ENCODE peak calls at places on chromosome 20, in eight cellular contexts. S is fibroblast of the aortic adventitia, Y is Caco-2, H is AG04449, E is breast epithelium, N is brain microvascular endothelial cell, J is cardiac fibroblast, A is suprapubic skin. C is an unnamed sample.

GRCh38 chr20:35252037-35252461 is 25.6 kb downstream of the MMP24 start:
- DNase-seq in Y (no peak), A (no peak), N (no peak), E (no peak), J (no peak), H (no peak), S (no peak), C (no peak)

GRCh38 chr20:54103067-54103761 is 32.8 kb upstream of the BCAS1 start:
- DNase-seq in H (no peak), Y (peak; percentile 89), J (peak; percentile 64), A (peak; percentile 67), S (peak; percentile 65), E (no peak), N (peak; percentile 78), C (peak; percentile 68)

GRCh38 chr20:17835240-17835940 is 133.2 kb downstream of the SNX5 start:
- DNase-seq in J (peak; percentile 86), H (no peak), Y (no peak), E (peak; percentile 63), S (peak; percentile 93), A (peak; percentile 87), N (peak; percentile 77), C (peak; percentile 85)

GRCh38 chr20:3068986-3069900 is 2.2 kb upstream of the OXT start:
- DNase-seq in E (no peak), N (peak; percentile 11), Y (no peak), H (no peak), A (no peak), S (no peak), J (no peak), C (peak; percentile 46)

GRCh38 chr20:1122388-1123315 is 4.2 kb downstream of the PSMF1 start:
- DNase-seq in E (peak; percentile 33), Y (no peak), H (no peak), A (no peak), N (peak; percentile 62), J (peak; percentile 60), S (peak; percentile 49), C (peak; percentile 26)

GRCh38 chr20:17395729-17396128 is 135.4 kb downstream of the BFSP1 start:
- DNase-seq in E (no peak), Y (no peak), N (no peak), A (no peak), J (no peak), S (no peak), H (no peak), C (no peak)

GRCh38 chr20:36832791-36833190 is 43.1 kb upstream of the TLDC2 start:
- DNase-seq in N (no peak), H (no peak), E (no peak), S (no peak), A (no peak), Y (no peak), J (no peak), C (no peak)

GRCh38 chr20:8389381-8390368 is 257.6 kb downstream of the PLCB1 start:
- DNase-seq in J (peak; percentile 74), A (no peak), N (no peak), S (peak; percentile 88), H (no peak), E (no peak), Y (no peak), C (peak; percentile 47)

GRCh38 chr20:57774951-57775350 is 65.1 kb upstream of the PMEPA1 start:
- DNase-seq in E (no peak), N (no peak), A (peak; percentile 32), Y (peak; percentile 34), H (no peak), S (no peak), J (no peak), C (no peak)

GRCh38 chr20:57847104-57847503 is 137.3 kb upstream of the PMEPA1 start:
- DNase-seq in A (no peak), H (no peak), J (no peak), Y (no peak), E (no peak), N (no peak), S (no peak), C (no peak)

GRCh38 chr20:45545754-45546453 is 1.3 kb downstream of the EPPIN start:
- DNase-seq in Y (no peak), H (no peak), E (no peak), J (peak; percentile 50), S (peak; percentile 61), N (peak; percentile 0), A (no peak), C (peak; percentile 14)

GRCh38 chr20:25057234-25058050 is 497 bp downstream of the ACSS1 start:
- DNase-seq in A (peak; percentile 78), S (peak; percentile 24), Y (peak; percentile 70), N (no peak), J (peak; percentile 62), H (no peak), E (no peak), C (peak; percentile 23)

GRCh38 chr20:877814-878213 is 38.3 kb downstream of the ANGPT4 start:
- DNase-seq in S (no peak), J (no peak), E (no peak), H (no peak), A (no peak), N (no peak), Y (no peak), C (no peak)

GRCh38 chr20:35490736-35491181 is 35.4 kb downstream of the CEP250 start:
- DNase-seq in E (no peak), A (no peak), H (no peak), N (no peak), S (no peak), J (no peak), Y (no peak), C (no peak)

GRCh38 chr20:5557123-5557522 is 193.1 kb upstream of the SHLD1 start:
- DNase-seq in Y (peak; percentile 55), N (peak; percentile 65), A (no peak), S (peak; percentile 36), H (no peak), J (peak; percentile 62), E (no peak), C (peak; percentile 36)

GRCh38 chr20:51156041-51156795 is 133.3 kb upstream of the KCNG1 start:
- DNase-seq in J (peak; percentile 90), N (no peak), A (no peak), S (peak; percentile 86), E (peak; percentile 49), H (no peak), Y (no peak), C (peak; percentile 16)

GRCh38 chr20:20955837-20956236 is 150.3 kb downstream of the LINC00237 start:
- DNase-seq in E (no peak), A (no peak), S (no peak), J (no peak), Y (no peak), N (no peak), H (no peak), C (no peak)

GRCh38 chr20:297925-298754 is 770 bp downstream of the ZCCHC3 start:
- DNase-seq in J (peak; percentile 77), H (no peak), Y (peak; percentile 71), A (peak; percentile 81), S (peak; percentile 67), E (peak; percentile 50), N (peak; percentile 47), C (peak; percentile 71)

GRCh38 chr20:18585134-18585533 is 2.7 kb upstream of the DTD1 start:
- DNase-seq in S (peak; percentile 88), N (peak; percentile 18), A (no peak), E (no peak), J (peak; percentile 24), H (no peak), Y (peak; percentile 86), C (peak; percentile 18)

GRCh38 chr20:61343934-61344333 is 91.9 kb downstream of the CDH4 start:
- DNase-seq in S (no peak), N (no peak), E (no peak), J (no peak), H (no peak), Y (no peak), A (no peak), C (no peak)

GRCh38 chr20:24735263-24735662 is 213.8 kb upstream of the CST7 start:
- DNase-seq in E (no peak), Y (no peak), A (no peak), H (no peak), N (no peak), J (peak; percentile 4), S (peak; percentile 4), C (no peak)

GRCh38 chr20:36105731-36106226 is 48.8 kb upstream of the EPB41L1 start:
- DNase-seq in A (no peak), S (no peak), E (no peak), H (no peak), N (no peak), J (no peak), Y (no peak), C (no peak)

GRCh38 chr20:20297181-20297580 is 70.7 kb upstream of the INSM1 start:
- DNase-seq in E (no peak), H (no peak), J (no peak), S (no peak), A (no peak), N (no peak), Y (no peak), C (no peak)

DNA sequence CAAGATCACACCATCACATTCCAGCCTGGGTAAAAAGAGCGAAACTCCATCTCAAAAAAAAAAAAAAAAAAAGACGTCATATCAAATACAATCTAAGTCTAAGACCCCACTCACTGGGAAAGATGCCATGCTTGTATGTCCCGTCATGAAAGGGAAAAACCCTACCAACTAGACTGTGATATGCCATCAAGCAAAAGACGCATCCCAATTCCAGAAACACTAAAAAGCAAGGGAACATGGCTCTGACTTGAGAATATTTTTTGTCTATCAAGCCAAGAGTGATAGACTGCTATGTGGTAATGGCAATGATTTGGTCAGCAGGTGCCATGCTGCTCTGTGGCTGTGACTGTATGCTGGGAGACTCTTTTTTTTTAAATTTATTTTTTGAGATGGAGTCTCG is 23.0 kb downstream of the LAMA5 start:
- DNase-seq in N (no peak), J (no peak), S (no peak), A (no peak), Y (no peak), H (no peak), E (no peak), C (no peak)
- TF ChIP-seq CTCF in N (no peak), J (no peak), S (no peak), A (no peak), Y (no peak), H (no peak), E (no peak), C (no peak)

GRCh38 chr20:16352321-16352720 is 220.9 kb downstream of the KIF16B start:
- DNase-seq in Y (peak; percentile 53), N (no peak), J (no peak), H (no peak), E (no peak), A (no peak), S (no peak), C (no peak)
- TF ChIP-seq CTCF in Y (no peak), N (no peak), J (no peak), H (no peak), E (no peak), A (no peak), S (no peak), C (no peak)

DNA sequence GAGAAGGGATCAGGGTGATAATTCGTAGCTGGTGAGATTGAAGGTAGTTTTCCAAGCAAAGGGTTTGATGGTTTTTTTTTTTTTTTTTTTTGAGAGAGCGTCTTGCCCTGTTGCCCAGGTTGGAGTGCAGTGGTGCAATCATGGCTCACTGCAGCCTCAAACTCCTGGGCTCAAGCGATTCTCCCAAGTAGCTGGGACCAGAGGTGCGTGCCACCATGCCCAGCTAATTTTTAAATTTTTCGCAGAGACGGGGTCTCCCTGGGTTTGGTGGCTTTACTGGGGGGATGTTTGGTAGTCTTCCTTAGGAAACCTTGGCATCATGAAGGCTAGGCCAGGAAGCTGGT is 76.8 kb upstream of the RNF24 start:
- DNase-seq in S (no peak), N (no peak), Y (no peak), J (no peak), E (peak; percentile 12), A (no peak), H (no peak), C (no peak)
- TF ChIP-seq CTCF in S (no peak), N (no peak), Y (no peak), J (no peak), E (no peak), A (no peak), H (no peak), C (peak; percentile 32)

GRCh38 chr20:31739550-31739863 is 417 bp downstream of the TPX2 start:
- DNase-seq in A (no peak), N (no peak), J (no peak), E (no peak), H (no peak), Y (no peak), S (no peak), C (no peak)
- TF ChIP-seq CTCF in A (no peak), N (no peak), J (no peak), E (no peak), H (no peak), Y (no peak), S (no peak), C (no peak)

C was measured in HFFc6.